ENCODE peak calls at places on chromosome 14, in six cellular contexts. One of them, this sample, is unnamed.

GRCh38 chr14:32059702-32060101 is 17.4 kb upstream of the ARHGAP5 start:
- DNase-seq in HCT116: no peak
- DNase-seq in GM12878: no peak
- DNase-seq in HepG2: no peak
- DNase-seq in GM12892: no peak
- DNase-seq in stomach: no peak
- DNase-seq in this sample: no peak

GRCh38 chr14:49679271-49679670 is 8.7 kb downstream of the POLE2 start:
- DNase-seq in HCT116: no peak
- DNase-seq in GM12878: no peak
- DNase-seq in HepG2: no peak
- DNase-seq in GM12892: no peak
- DNase-seq in stomach: no peak
- DNase-seq in this sample: no peak

GRCh38 chr14:50364792-50365191 is 31.9 kb downstream of the CDKL1 start:
- DNase-seq in HCT116: peak; percentile 21
- DNase-seq in GM12878: no peak
- DNase-seq in HepG2: no peak
- DNase-seq in GM12892: no peak
- DNase-seq in stomach: no peak
- DNase-seq in this sample: no peak

GRCh38 chr14:50904719-50905118 is 32.9 kb downstream of the ABHD12B start:
- DNase-seq in HCT116: no peak
- DNase-seq in GM12878: no peak
- DNase-seq in HepG2: no peak
- DNase-seq in GM12892: no peak
- DNase-seq in stomach: no peak
- DNase-seq in this sample: no peak

GRCh38 chr14:97524579-97525319 is 727.6 kb downstream of the VRK1 start:
- DNase-seq in HCT116: no peak
- DNase-seq in GM12878: no peak
- DNase-seq in HepG2: no peak
- DNase-seq in GM12892: no peak
- DNase-seq in stomach: no peak
- DNase-seq in this sample: no peak

GRCh38 chr14:62736426-62737043 is 308.7 kb downstream of the KCNH5 start:
- DNase-seq in HCT116: no peak
- DNase-seq in GM12878: no peak
- DNase-seq in HepG2: no peak
- DNase-seq in GM12892: no peak
- DNase-seq in stomach: no peak
- DNase-seq in this sample: no peak

GRCh38 chr14:93105362-93105761 is 10.4 kb downstream of the ITPK1 start:
- DNase-seq in HCT116: no peak
- DNase-seq in GM12878: no peak
- DNase-seq in HepG2: no peak
- DNase-seq in GM12892: no peak
- DNase-seq in stomach: peak; percentile 41
- DNase-seq in this sample: no peak

GRCh38 chr14:51488569-51489220 is 163.0 kb upstream of the FRMD6 start:
- DNase-seq in HCT116: no peak
- DNase-seq in GM12878: no peak
- DNase-seq in HepG2: no peak
- DNase-seq in GM12892: no peak
- DNase-seq in stomach: no peak
- DNase-seq in this sample: no peak

GRCh38 chr14:86510503-86510902 is 980.6 kb downstream of the FLRT2 start:
- DNase-seq in HCT116: no peak
- DNase-seq in GM12878: no peak
- DNase-seq in HepG2: no peak
- DNase-seq in GM12892: no peak
- DNase-seq in stomach: no peak
- DNase-seq in this sample: no peak

GRCh38 chr14:61460853-61461611 is 139.7 kb downstream of the PRKCH start:
- DNase-seq in HCT116: no peak
- DNase-seq in GM12878: no peak
- DNase-seq in HepG2: peak; percentile 58
- DNase-seq in GM12892: no peak
- DNase-seq in stomach: no peak
- DNase-seq in this sample: peak; percentile 86

GRCh38 chr14:105213396-105213795 is 32.3 kb upstream of the NUDT14 start:
- DNase-seq in HCT116: no peak
- DNase-seq in GM12878: no peak
- DNase-seq in HepG2: no peak
- DNase-seq in GM12892: no peak
- DNase-seq in stomach: no peak
- DNase-seq in this sample: no peak

GRCh38 chr14:32352631-32353030 is 23.5 kb downstream of the AKAP6 start:
- DNase-seq in HCT116: no peak
- DNase-seq in GM12878: no peak
- DNase-seq in HepG2: no peak
- DNase-seq in GM12892: no peak
- DNase-seq in stomach: no peak
- DNase-seq in this sample: no peak

GRCh38 chr14:61344437-61345143 is 23.2 kb downstream of the PRKCH start:
- DNase-seq in HCT116: no peak
- DNase-seq in GM12878: no peak
- DNase-seq in HepG2: no peak
- DNase-seq in GM12892: no peak
- DNase-seq in stomach: no peak
- DNase-seq in this sample: no peak

GRCh38 chr14:92929689-92930608 is 7.0 kb downstream of the CHGA start:
- DNase-seq in HCT116: no peak
- DNase-seq in GM12878: no peak
- DNase-seq in HepG2: no peak
- DNase-seq in GM12892: no peak
- DNase-seq in stomach: no peak
- DNase-seq in this sample: no peak

GRCh38 chr14:91843437-91843836 is 23.9 kb downstream of the TC2N start:
- DNase-seq in HCT116: no peak
- DNase-seq in GM12878: no peak
- DNase-seq in HepG2: no peak
- DNase-seq in GM12892: no peak
- DNase-seq in stomach: no peak
- DNase-seq in this sample: no peak

GRCh38 chr14:77052281-77053044 is 24.0 kb upstream of the IRF2BPL start:
- DNase-seq in HCT116: no peak
- DNase-seq in GM12878: no peak
- DNase-seq in HepG2: no peak
- DNase-seq in GM12892: no peak
- DNase-seq in stomach: no peak
- DNase-seq in this sample: no peak

GRCh38 chr14:85934123-85934885 is 404.4 kb downstream of the FLRT2 start:
- DNase-seq in HCT116: no peak
- DNase-seq in GM12878: peak; percentile 66
- DNase-seq in HepG2: peak; percentile 15
- DNase-seq in GM12892: peak; percentile 7
- DNase-seq in stomach: peak; percentile 38
- DNase-seq in this sample: no peak

GRCh38 chr14:75577724-75578098 is 709 bp upstream of the FLVCR2 start:
- DNase-seq in HCT116: peak; percentile 65
- DNase-seq in GM12878: peak; percentile 34
- DNase-seq in HepG2: peak; percentile 73
- DNase-seq in GM12892: peak; percentile 75
- DNase-seq in stomach: peak; percentile 86
- DNase-seq in this sample: peak; percentile 94

GRCh38 chr14:75578786-75579781 is 664 bp downstream of the FLVCR2 start:
- DNase-seq in HCT116: no peak
- DNase-seq in GM12878: no peak
- DNase-seq in HepG2: peak; percentile 31
- DNase-seq in GM12892: no peak
- DNase-seq in stomach: no peak
- DNase-seq in this sample: no peak

GRCh38 chr14:75579882-75580281 is 1.5 kb downstream of the FLVCR2 start:
- DNase-seq in HCT116: no peak
- DNase-seq in GM12878: no peak
- DNase-seq in HepG2: no peak
- DNase-seq in GM12892: no peak
- DNase-seq in stomach: no peak
- DNase-seq in this sample: no peak

GRCh38 chr14:75577090-75577489 is 1.3 kb upstream of the FLVCR2 start:
- DNase-seq in HCT116: no peak
- DNase-seq in GM12878: no peak
- DNase-seq in HepG2: no peak
- DNase-seq in GM12892: no peak
- DNase-seq in stomach: no peak
- DNase-seq in this sample: no peak

GRCh38 chr14:75578099-75578785 is at the start of gene FLVCR2:
- DNase-seq in HCT116: no peak
- DNase-seq in GM12878: no peak
- DNase-seq in HepG2: peak; percentile 44
- DNase-seq in GM12892: peak; percentile 78
- DNase-seq in stomach: peak; percentile 74
- DNase-seq in this sample: no peak
- TF ChIP-seq POLR2A in HCT116: no peak
- TF ChIP-seq POLR2A in GM12878: no peak
- TF ChIP-seq POLR2A in HepG2: no peak
- TF ChIP-seq POLR2A in GM12892: no peak
- TF ChIP-seq POLR2A in stomach: no peak
- TF ChIP-seq POLR2A in this sample: no peak

GRCh38 chr14:64504897-64505771 is 564 bp downstream of the ZBTB1 start:
- DNase-seq in HCT116: peak; percentile 58
- DNase-seq in GM12878: no peak
- DNase-seq in HepG2: peak; percentile 67
- DNase-seq in GM12892: peak; percentile 52
- DNase-seq in stomach: peak; percentile 90
- DNase-seq in this sample: peak; percentile 94
- TF ChIP-seq POLR2AphosphoS5 in HCT116: no peak
- TF ChIP-seq POLR2AphosphoS5 in GM12878: peak; percentile 8
- TF ChIP-seq POLR2AphosphoS5 in HepG2: no peak
- TF ChIP-seq POLR2AphosphoS5 in GM12892: peak; percentile 10
- TF ChIP-seq POLR2AphosphoS5 in stomach: peak; percentile 48
- TF ChIP-seq POLR2AphosphoS5 in this sample: no peak

DNA sequence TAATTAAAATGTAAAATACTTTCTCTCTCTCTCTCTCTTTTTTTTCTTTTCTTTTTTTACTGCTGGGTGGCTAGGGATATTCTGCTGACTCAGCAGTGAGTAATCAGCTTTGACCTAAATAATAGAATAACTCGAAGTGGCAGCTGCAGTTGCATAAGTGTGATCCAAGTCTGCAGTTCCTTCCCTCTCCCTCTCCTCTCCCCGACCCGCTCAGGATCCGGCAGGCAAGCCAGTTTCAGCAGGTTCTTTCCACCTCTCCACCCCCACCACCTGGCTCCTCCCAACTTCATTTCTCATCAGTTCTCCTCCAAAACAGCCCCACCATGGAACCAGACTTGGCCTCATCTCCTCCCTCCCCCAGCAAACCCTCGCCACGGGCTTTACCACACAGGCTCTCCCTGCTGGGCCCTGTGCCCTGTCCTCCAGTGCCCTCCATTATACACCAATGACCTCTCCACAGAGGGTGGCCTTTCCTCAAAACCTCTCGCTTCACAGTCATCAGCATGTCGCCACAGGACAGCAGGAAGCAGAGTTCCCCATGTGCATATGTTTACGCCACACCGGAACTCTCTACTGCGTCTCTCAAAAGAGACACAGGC is 22.4 kb downstream of the SLC7A8 start:
- DNase-seq in HCT116: no peak
- DNase-seq in GM12878: no peak
- DNase-seq in HepG2: no peak
- DNase-seq in GM12892: no peak
- DNase-seq in stomach: peak; percentile 59
- DNase-seq in this sample: no peak
- TF ChIP-seq POLR2A in HCT116: no peak
- TF ChIP-seq POLR2A in GM12878: no peak
- TF ChIP-seq POLR2A in HepG2: no peak
- TF ChIP-seq POLR2A in GM12892: no peak
- TF ChIP-seq POLR2A in stomach: no peak
- TF ChIP-seq POLR2A in this sample: no peak

DNA sequence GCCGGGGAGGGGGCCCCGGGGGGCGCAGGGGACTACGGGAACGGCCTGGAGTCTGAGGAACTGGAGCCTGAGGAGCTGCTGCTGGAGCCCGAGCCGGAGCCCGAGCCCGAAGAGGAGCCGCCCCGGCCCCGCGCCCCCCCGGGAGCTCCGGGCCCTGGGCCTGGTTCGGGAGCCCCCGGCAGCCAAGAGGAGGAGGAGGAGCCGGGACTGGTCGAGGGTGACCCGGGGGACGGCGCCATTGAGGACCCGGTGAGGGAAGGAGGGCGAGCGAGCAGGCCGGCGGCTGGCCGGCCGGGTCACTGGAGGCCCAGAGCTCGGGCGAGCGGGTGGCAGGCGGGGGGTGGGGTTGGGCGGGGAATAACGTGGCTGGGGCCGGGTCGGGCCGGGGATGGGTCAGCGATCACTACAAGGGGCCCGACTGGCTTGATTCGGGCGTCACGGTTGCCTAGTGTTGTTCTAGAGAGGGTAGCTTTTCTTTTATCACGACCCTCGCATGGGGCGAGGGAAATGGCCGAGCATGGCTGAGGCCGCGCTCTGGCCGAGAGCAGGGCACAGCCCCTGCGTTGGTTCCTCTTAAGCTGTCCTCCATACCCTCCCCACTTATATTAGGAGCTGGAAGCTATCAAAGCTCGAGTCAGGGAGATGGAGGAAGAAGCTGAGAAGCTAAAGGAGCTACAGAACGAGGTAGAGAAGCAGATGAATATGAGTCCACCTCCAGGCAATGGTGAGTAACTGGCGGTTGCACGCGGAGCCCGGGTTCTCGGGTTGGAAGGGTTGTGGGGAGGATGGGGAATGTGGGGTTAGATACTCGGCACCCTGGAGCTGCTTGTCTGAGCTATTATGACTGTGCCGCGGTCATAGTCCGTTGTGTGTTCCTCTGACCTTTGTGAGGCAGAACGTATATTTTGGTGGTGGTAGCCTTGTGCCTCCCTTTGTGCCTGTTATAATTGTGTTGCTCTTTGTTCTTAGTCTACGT is 603 bp downstream of the PABPN1 start:
- DNase-seq in HCT116: no peak
- DNase-seq in GM12878: no peak
- DNase-seq in HepG2: peak; percentile 71
- DNase-seq in GM12892: peak; percentile 42
- DNase-seq in stomach: peak; percentile 52
- DNase-seq in this sample: no peak
- TF ChIP-seq POLR2AphosphoS5 in HCT116: peak; percentile 19
- TF ChIP-seq POLR2AphosphoS5 in GM12878: peak; percentile 78
- TF ChIP-seq POLR2AphosphoS5 in HepG2: peak; percentile 45
- TF ChIP-seq POLR2AphosphoS5 in GM12892: peak; percentile 75
- TF ChIP-seq POLR2AphosphoS5 in stomach: no peak
- TF ChIP-seq POLR2AphosphoS5 in this sample: peak; percentile 35

GRCh38 chr14:22871962-22872832 is 657 bp downstream of the LRP10 start:
- DNase-seq in HCT116: peak; percentile 64
- DNase-seq in GM12878: no peak
- DNase-seq in HepG2: peak; percentile 84
- DNase-seq in GM12892: no peak
- DNase-seq in stomach: peak; percentile 90
- DNase-seq in this sample: no peak
- TF ChIP-seq POLR2A in HCT116: no peak
- TF ChIP-seq POLR2A in GM12878: no peak
- TF ChIP-seq POLR2A in HepG2: no peak
- TF ChIP-seq POLR2A in GM12892: no peak
- TF ChIP-seq POLR2A in stomach: no peak
- TF ChIP-seq POLR2A in this sample: no peak

GRCh38 chr14:20873370-20874177 is 17.6 kb upstream of the RNASE3 start:
- DNase-seq in HCT116: peak; percentile 79
- DNase-seq in GM12878: no peak
- DNase-seq in HepG2: peak; percentile 41
- DNase-seq in GM12892: peak; percentile 33
- DNase-seq in stomach: peak; percentile 85
- DNase-seq in this sample: no peak
- TF ChIP-seq POLR2AphosphoS5 in HCT116: peak; percentile 55
- TF ChIP-seq POLR2AphosphoS5 in GM12878: no peak
- TF ChIP-seq POLR2AphosphoS5 in HepG2: no peak
- TF ChIP-seq POLR2AphosphoS5 in GM12892: no peak
- TF ChIP-seq POLR2AphosphoS5 in stomach: peak; percentile 20
- TF ChIP-seq POLR2AphosphoS5 in this sample: no peak

GRCh38 chr14:95098984-95099599 is 58.2 kb downstream of the DICER1 start:
- DNase-seq in HCT116: peak; percentile 40
- DNase-seq in GM12878: no peak
- DNase-seq in HepG2: peak; percentile 22
- DNase-seq in GM12892: no peak
- DNase-seq in stomach: peak; percentile 63
- DNase-seq in this sample: no peak
- TF ChIP-seq POLR2A in HCT116: no peak
- TF ChIP-seq POLR2A in GM12878: no peak
- TF ChIP-seq POLR2A in HepG2: no peak
- TF ChIP-seq POLR2A in GM12892: no peak
- TF ChIP-seq POLR2A in stomach: no peak
- TF ChIP-seq POLR2A in this sample: no peak